ENCODE peak calls at places on chromosomes 3 and 15, in six cellular contexts. N is A549, C is sigmoid colon, H is stomach, K is gastrocnemius medialis, X is IMR-90. Y is an unnamed sample.

GRCh38 chr15:85125056-85125661 is 143.5 kb downstream of the PDE8A start:
- DNase-seq in N (no peak), C (no peak), H (no peak), K (no peak), X (peak), Y (peak)

GRCh38 chr15:93382196-93382820 is 293.3 kb upstream of the RGMA start:
- DNase-seq in N (no peak), C (no peak), H (peak), K (no peak), X (no peak), Y (no peak)

GRCh38 chr3:141680620-141681389 is 57.3 kb upstream of the RNF7 start:
- DNase-seq in N (no peak), C (no peak), H (no peak), K (no peak), X (peak), Y (peak)

GRCh38 chr3:24678441-24678865 is 183.8 kb upstream of the THRB start:
- DNase-seq in N (no peak), C (no peak), H (no peak), K (no peak), X (peak), Y (peak)

GRCh38 chr3:126267169-126267975 is 87.0 kb upstream of the ALDH1L1 start:
- DNase-seq in N (peak), C (peak), H (peak), K (peak), X (peak), Y (peak)

GRCh38 chr3:1942751-1943150 is 155.9 kb upstream of the CNTN4 start:
- DNase-seq in N (no peak), C (no peak), H (no peak), K (no peak), X (no peak), Y (no peak)

GRCh38 chr15:83935774-83936173 is 281.9 kb downstream of the ADAMTSL3 start:
- DNase-seq in N (no peak), C (no peak), H (no peak), K (no peak), X (no peak), Y (no peak)

GRCh38 chr15:85306946-85307686 is 73.3 kb upstream of the AKAP13 start:
- DNase-seq in N (no peak), C (no peak), H (peak), K (no peak), X (no peak), Y (no peak)

GRCh38 chr3:25084016-25084415 is 344.0 kb upstream of the RARB start:
- DNase-seq in N (no peak), C (no peak), H (no peak), K (no peak), X (no peak), Y (no peak)

GRCh38 chr3:25532763-25533162 is 104.7 kb downstream of the RARB start:
- DNase-seq in N (peak), C (no peak), H (peak), K (no peak), X (peak), Y (no peak)

GRCh38 chr3:94226058-94226457 is 163.2 kb downstream of the NSUN3 start:
- DNase-seq in N (no peak), C (no peak), H (no peak), K (no peak), X (peak), Y (peak)

GRCh38 chr3:140296796-140297352 is 361.9 kb downstream of the CLSTN2 start:
- DNase-seq in N (no peak), C (no peak), H (no peak), K (no peak), X (no peak), Y (no peak)

GRCh38 chr3:181756645-181757044 is 44.9 kb downstream of the SOX2 start:
- DNase-seq in N (no peak), C (no peak), H (no peak), K (no peak), X (no peak), Y (no peak)

GRCh38 chr3:134377896-134378295 is 3.6 kb upstream of the AMOTL2 start:
- DNase-seq in N (no peak), C (peak), H (no peak), K (no peak), X (no peak), Y (no peak)

GRCh38 chr15:27059610-27060202 is 88.7 kb downstream of the GABRG3 start:
- DNase-seq in N (peak), C (no peak), H (no peak), K (no peak), X (peak), Y (peak)

GRCh38 chr15:80450811-80451321 is 46.7 kb downstream of the ARNT2 start:
- DNase-seq in N (no peak), C (no peak), H (no peak), K (no peak), X (no peak), Y (no peak)

GRCh38 chr15:42736178-42736792 is 643 bp downstream of the CDAN1 start:
- DNase-seq in N (no peak), C (peak), H (no peak), K (no peak), X (no peak), Y (peak)

GRCh38 chr15:83475551-83475950 is 28.4 kb downstream of the SH3GL3 start:
- DNase-seq in N (no peak), C (no peak), H (no peak), K (no peak), X (peak), Y (peak)

GRCh38 chr3:124041553-124041952 is 49.6 kb upstream of the ROPN1 start:
- DNase-seq in N (no peak), C (no peak), H (no peak), K (no peak), X (no peak), Y (no peak)

GRCh38 chr3:45868213-45868612 is 18.1 kb upstream of the CCR9 start:
- DNase-seq in N (no peak), C (no peak), H (no peak), K (no peak), X (no peak), Y (no peak)

GRCh38 chr3:177337548-177338331 is 140.5 kb upstream of the TBL1XR1 start:
- DNase-seq in N (no peak), C (no peak), H (no peak), K (no peak), X (peak), Y (no peak)

GRCh38 chr3:139052802-139053600 is 8.3 kb upstream of the PRR23C start:
- DNase-seq in N (no peak), C (no peak), H (no peak), K (no peak), X (no peak), Y (no peak)

GRCh38 chr3:144259267-144259666 is 287.6 kb downstream of the DIPK2A start:
- DNase-seq in N (no peak), C (no peak), H (no peak), K (no peak), X (no peak), Y (no peak)

GRCh38 chr15:72113347-72114031 is 4.5 kb downstream of the MYO9A start:
- DNase-seq in N (no peak), C (no peak), H (no peak), K (no peak), X (peak), Y (no peak)

GRCh38 chr15:72117698-72118399 is at the start of gene MYO9A:
- DNase-seq in N (peak), C (peak), H (peak), K (peak), X (peak), Y (peak)

GRCh38 chr15:72117448-72117697 is 577 bp downstream of the MYO9A start:
- DNase-seq in N (peak), C (peak), H (peak), K (peak), X (peak), Y (peak)

GRCh38 chr15:72116680-72117447 is 1.1 kb downstream of the MYO9A start:
- DNase-seq in N (peak), C (peak), H (no peak), K (peak), X (peak), Y (no peak)

GRCh38 chr15:72118400-72118978 is at the start of gene SENP8:
- DNase-seq in N (no peak), C (no peak), H (no peak), K (no peak), X (no peak), Y (peak)
- TF ChIP-seq POLR2A in N (peak), C (no peak), H (no peak), K (no peak), X (peak), Y (peak)

GRCh38 chr3:149655826-149656599 is 1.8 kb downstream of the WWTR1 start:
- DNase-seq in N (no peak), C (no peak), H (no peak), K (no peak), X (no peak), Y (no peak)
- TF ChIP-seq POLR2A in N (no peak), C (no peak), H (no peak), K (no peak), X (no peak), Y (no peak)

GRCh38 chr3:50100956-50101845 is 12.5 kb downstream of the RBM5 start:
- DNase-seq in N (no peak), C (no peak), H (no peak), K (no peak), X (peak), Y (no peak)

GRCh38 chr3:50102558-50102957 is 13.8 kb downstream of the RBM5 start:
- DNase-seq in N (no peak), C (no peak), H (no peak), K (no peak), X (no peak), Y (no peak)
- TF ChIP-seq POLR2A in N (no peak), C (no peak), H (no peak), K (no peak), X (no peak), Y (no peak)

DNA sequence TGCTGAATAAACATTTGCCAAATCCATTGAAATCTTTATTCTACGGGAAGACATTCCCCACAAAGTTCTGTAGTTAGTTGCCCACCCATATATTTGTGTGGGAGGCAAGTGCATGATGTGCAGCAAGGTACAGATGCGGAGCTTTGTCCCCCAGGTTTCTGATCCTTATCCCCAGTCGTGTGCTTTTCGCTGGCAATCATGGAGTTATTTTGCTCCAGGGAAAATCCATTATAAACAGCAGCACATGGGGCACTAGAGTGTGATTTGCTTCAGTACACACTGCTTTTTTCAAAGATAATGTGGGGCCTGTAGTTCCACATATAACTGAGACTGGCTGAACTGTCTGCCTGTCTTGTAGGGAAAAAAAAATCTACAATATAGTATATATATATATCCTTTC is 132.1 kb downstream of the FEZF2 start:
- DNase-seq in N (no peak), C (no peak), H (no peak), K (no peak), X (no peak), Y (no peak)
- TF ChIP-seq POLR2A in N (no peak), C (no peak), H (no peak), K (no peak), X (no peak), Y (no peak)

DNA sequence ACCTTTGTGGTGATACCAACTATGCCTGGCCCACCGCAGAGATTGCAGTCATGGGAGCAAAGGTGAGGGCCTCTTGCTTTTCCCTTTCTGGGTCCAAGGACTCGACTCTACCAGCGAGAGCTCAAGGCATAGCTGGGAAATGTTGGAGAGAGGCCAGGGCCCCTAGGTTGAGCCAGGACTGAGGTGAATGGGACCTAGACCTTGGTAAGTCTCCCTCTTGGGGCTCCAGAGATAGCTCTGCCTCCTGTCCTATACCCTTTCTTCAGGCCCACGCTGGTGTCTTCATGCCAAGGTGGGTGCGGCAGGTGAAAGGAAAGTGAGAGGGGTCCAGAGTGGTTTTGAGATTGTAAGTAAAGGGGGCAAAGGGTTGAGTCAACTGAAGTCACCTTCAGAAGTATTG is 77.5 kb downstream of the PCCB start:
- DNase-seq in N (no peak), C (no peak), H (no peak), K (no peak), X (no peak), Y (no peak)
- TF ChIP-seq POLR2A in N (no peak), C (no peak), H (no peak), K (no peak), X (no peak), Y (no peak)

DNA sequence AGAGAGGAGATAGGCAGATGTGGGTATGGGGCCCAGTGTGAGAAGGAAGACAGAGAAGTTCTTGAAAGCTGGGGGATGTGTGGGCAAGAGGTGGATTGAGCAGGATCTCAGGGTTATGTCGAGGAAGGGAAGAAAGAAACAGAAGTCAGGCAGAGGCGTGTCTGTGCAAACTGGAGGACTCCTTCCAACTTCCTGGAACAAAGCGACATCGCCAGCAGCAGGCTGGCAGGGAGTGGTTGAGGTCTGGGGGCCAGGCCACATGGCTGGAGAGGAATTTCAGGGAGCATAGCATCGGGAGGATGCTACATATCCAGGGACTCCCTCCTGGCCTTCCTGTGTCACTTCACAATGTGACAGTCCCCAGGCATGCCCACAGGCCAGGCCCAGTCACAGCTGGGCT is 42.9 kb upstream of the MYZAP start:
- DNase-seq in N (no peak), C (no peak), H (peak), K (no peak), X (no peak), Y (no peak)
- TF ChIP-seq POLR2A in N (no peak), C (no peak), H (no peak), K (no peak), X (no peak), Y (no peak)

DNA sequence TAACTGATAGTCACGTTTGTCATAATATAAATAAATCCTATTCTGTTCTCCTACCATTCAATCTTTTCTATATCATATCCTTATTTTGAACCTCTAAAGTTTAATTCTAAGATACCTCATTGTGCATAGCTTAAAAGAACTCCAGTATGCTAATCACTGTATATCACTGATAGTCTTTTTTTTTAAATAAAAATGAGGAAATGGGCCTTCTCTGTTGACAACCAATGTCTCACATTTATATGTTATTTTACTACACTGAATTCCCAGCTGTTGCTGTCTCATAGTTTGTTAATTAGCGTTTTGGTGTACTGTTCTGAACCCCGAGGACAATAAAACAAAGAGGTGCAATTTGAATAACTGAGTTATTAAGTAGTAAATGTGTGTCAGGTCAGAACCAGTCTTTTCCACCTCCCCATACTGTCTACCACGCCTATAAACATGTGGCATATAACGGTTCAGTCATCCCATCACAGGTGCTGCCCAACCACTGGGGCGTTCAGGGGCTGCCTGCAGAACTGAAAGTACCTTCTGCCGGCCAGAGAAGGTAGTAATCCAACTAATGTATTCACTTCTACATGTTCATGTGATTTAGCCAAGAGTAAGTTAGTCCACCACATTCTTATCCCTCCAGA is 14.9 kb downstream of the CBLB start:
- DNase-seq in N (no peak), C (no peak), H (no peak), K (no peak), X (no peak), Y (no peak)
- TF ChIP-seq POLR2A in N (no peak), C (no peak), H (no peak), K (no peak), X (no peak), Y (no peak)

GRCh38 chr15:82262422-82263026 is at the start of the genes EFL1 and SAXO2:
- DNase-seq in N (peak), C (peak), H (peak), K (peak), X (peak), Y (peak)
- TF ChIP-seq POLR2A in N (peak), C (no peak), H (no peak), K (peak), X (peak), Y (peak)

GRCh38 chr3:190513409-190514162 is at the start of gene IL1RAP:
- DNase-seq in N (peak), C (peak), H (peak), K (peak), X (peak), Y (peak)
- TF ChIP-seq POLR2A in N (peak), C (peak), H (no peak), K (peak), X (peak), Y (peak)

GRCh38 chr3:150235799-150236198 is 172.3 kb upstream of the TSC22D2 start:
- DNase-seq in N (no peak), C (no peak), H (no peak), K (no peak), X (peak), Y (no peak)

GRCh38 chr3:150237490-150237889 is 170.6 kb upstream of the TSC22D2 start:
- DNase-seq in N (peak), C (peak), H (no peak), K (peak), X (peak), Y (peak)

GRCh38 chr3:150236683-150237082 is 171.4 kb upstream of the TSC22D2 start:
- DNase-seq in N (no peak), C (no peak), H (no peak), K (no peak), X (no peak), Y (no peak)

GRCh38 chr3:150230037-150230436 is 178.1 kb upstream of the TSC22D2 start:
- DNase-seq in N (no peak), C (no peak), H (no peak), K (no peak), X (no peak), Y (no peak)

DNA sequence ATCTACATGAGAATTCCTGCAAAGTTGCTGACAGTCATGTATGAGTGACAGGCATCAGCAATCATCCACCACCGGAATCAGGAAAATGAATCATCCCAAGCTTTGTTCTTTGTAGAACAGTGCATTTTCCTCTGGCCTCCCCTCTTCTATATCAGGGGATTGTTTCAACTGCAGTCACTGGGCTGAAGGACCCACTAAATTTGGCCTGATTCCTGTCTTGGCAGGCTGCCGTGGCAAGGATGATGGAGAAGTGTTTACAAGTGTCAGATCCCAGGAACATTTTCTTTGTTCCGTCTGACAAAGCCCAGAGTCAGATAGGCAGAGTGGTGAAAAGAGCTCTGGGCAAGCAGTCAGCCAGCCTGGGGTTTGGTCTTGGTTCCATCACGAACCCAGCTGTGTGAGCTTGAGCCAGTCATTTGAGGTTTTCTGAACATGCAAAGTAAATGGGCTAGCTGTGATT is 175.1 kb upstream of the TSC22D2 start:
- DNase-seq in N (no peak), C (no peak), H (peak), K (no peak), X (peak), Y (no peak)
- TF ChIP-seq POLR2A in N (no peak), C (no peak), H (no peak), K (no peak), X (no peak), Y (no peak)

Y was measured in H54.